ENCODE peak calls at places on chromosome 17, in four cellular contexts. L, X, D and O are unnamed samples.

GRCh38 chr17:27530791-27531391 is 74.6 kb downstream of the KSR1 start:
- DNase-seq in L (peak), X (no peak), D (no peak), O (no peak)

GRCh38 chr17:78528541-78528940 is 48.7 kb downstream of the DNAH17 start:
- DNase-seq in L (no peak), X (peak), D (no peak), O (no peak)

GRCh38 chr17:17511293-17511741 is 15.1 kb upstream of the RASD1 start:
- DNase-seq in L (no peak), X (no peak), D (no peak), O (no peak)

GRCh38 chr17:18950944-18951905 is 740 bp upstream of the SLC5A10 start:
- DNase-seq in L (no peak), X (no peak), D (peak), O (no peak)

GRCh38 chr17:27986805-27987684 is 55.4 kb upstream of the NLK start:
- DNase-seq in L (no peak), X (no peak), D (no peak), O (no peak)

GRCh38 chr17:8222380-8222629 is 11.9 kb upstream of the AURKB start:
- DNase-seq in L (no peak), X (peak), D (no peak), O (no peak)

GRCh38 chr17:78151514-78152008 is 5.4 kb downstream of the C17orf99 start:
- DNase-seq in L (no peak), X (no peak), D (no peak), O (no peak)

GRCh38 chr17:73197141-73197540 is 4.3 kb downstream of the COG1 start:
- DNase-seq in L (no peak), X (no peak), D (no peak), O (no peak)

GRCh38 chr17:62852195-62852594 is 44.1 kb upstream of the MARCHF10 start:
- DNase-seq in L (no peak), X (no peak), D (no peak), O (no peak)

GRCh38 chr17:59423137-59423703 is 91.8 kb downstream of the YPEL2 start:
- DNase-seq in L (peak), X (no peak), D (no peak), O (no peak)

GRCh38 chr17:29005936-29006438 is at the start of gene SEZ6:
- DNase-seq in L (peak), X (peak), D (peak), O (peak)

GRCh38 chr17:3802461-3803307 is 1.7 kb upstream of the ITGAE start:
- DNase-seq in L (peak), X (no peak), D (no peak), O (peak)

GRCh38 chr17:33442320-33442719 is 149.2 kb upstream of the ASIC2 start:
- DNase-seq in L (no peak), X (no peak), D (no peak), O (no peak)

GRCh38 chr17:8151641-8152111 is 528 bp downstream of the PER1 start:
- DNase-seq in L (peak), X (peak), D (peak), O (peak)

GRCh38 chr17:69335018-69335417 is 8.1 kb upstream of the ABCA5 start:
- DNase-seq in L (no peak), X (no peak), D (no peak), O (no peak)

GRCh38 chr17:16995930-16996329 is 24.0 kb upstream of the TNFRSF13B start:
- DNase-seq in L (no peak), X (no peak), D (no peak), O (peak)

GRCh38 chr17:74977802-74978201 is 5.2 kb upstream of the HID1 start:
- DNase-seq in L (no peak), X (no peak), D (no peak), O (no peak)

GRCh38 chr17:35914354-35914753 is 16.2 kb downstream of the RDM1 start:
- DNase-seq in L (no peak), X (no peak), D (no peak), O (no peak)

GRCh38 chr17:41666336-41666680 is 22.4 kb upstream of the EIF1 start:
- DNase-seq in L (peak), X (peak), D (no peak), O (no peak)

GRCh38 chr17:37480427-37480826 is 9.3 kb upstream of the DUSP14 start:
- DNase-seq in L (no peak), X (no peak), D (no peak), O (no peak)

GRCh38 chr17:1030684-1031557 is 34.0 kb downstream of the TIMM22 start:
- DNase-seq in L (peak), X (peak), D (no peak), O (no peak)

GRCh38 chr17:3884188-3884587 is 8.7 kb downstream of the CAMKK1 start:
- DNase-seq in L (no peak), X (no peak), D (no peak), O (no peak)

GRCh38 chr17:17928422-17929386 is 43.5 kb downstream of the TOM1L2 start:
- DNase-seq in L (no peak), X (no peak), D (no peak), O (no peak)

GRCh38 chr17:30534298-30534697 is 57.1 kb downstream of the GOSR1 start:
- DNase-seq in L (no peak), X (no peak), D (no peak), O (no peak)

GRCh38 chr17:49589556-49589885 is 13.8 kb downstream of the NXPH3 start:
- DNase-seq in L (no peak), X (no peak), D (no peak), O (peak)

GRCh38 chr17:60170835-60171752 is 21.3 kb downstream of the CA4 start:
- DNase-seq in L (no peak), X (no peak), D (peak), O (no peak)

GRCh38 chr17:67830440-67830839 is 5.1 kb downstream of the BPTF start:
- DNase-seq in L (no peak), X (peak), D (no peak), O (no peak)

GRCh38 chr17:77136420-77136767 is 4.4 kb upstream of the SEC14L1 start:
- DNase-seq in L (no peak), X (no peak), D (no peak), O (no peak)

GRCh38 chr17:19274893-19275292 is 37.7 kb downstream of the EPN2 start:
- DNase-seq in L (no peak), X (no peak), D (no peak), O (no peak)

GRCh38 chr17:43125967-43126910 is 1.1 kb upstream of the BRCA1 start:
- DNase-seq in L (no peak), X (peak), D (no peak), O (no peak)

GRCh38 chr17:68441064-68441770 is 16.1 kb downstream of the WIPI1 start:
- DNase-seq in L (no peak), X (no peak), D (no peak), O (no peak)

GRCh38 chr17:8391711-8392110 is 5.9 kb downstream of the RNF222 start:
- DNase-seq in L (no peak), X (no peak), D (no peak), O (peak)

GRCh38 chr17:28878981-28879380 is 18.6 kb downstream of the FLOT2 start:
- DNase-seq in L (no peak), X (peak), D (peak), O (no peak)

GRCh38 chr17:39264119-39264518 is 38.4 kb upstream of the STAC2 start:
- DNase-seq in L (peak), X (no peak), D (no peak), O (no peak)

GRCh38 chr17:77394540-77395295 is 253.9 kb downstream of the SEC14L1 start:
- DNase-seq in L (no peak), X (peak), D (peak), O (peak)

GRCh38 chr17:43530303-43531081 is 15.6 kb downstream of the ETV4 start:
- DNase-seq in L (peak), X (peak), D (peak), O (peak)

GRCh38 chr17:62630365-62631085 is 3.1 kb downstream of the MRC2 start:
- DNase-seq in L (no peak), X (no peak), D (no peak), O (no peak)

GRCh38 chr17:45320931-45321461 is 4.2 kb upstream of the MAP3K14 start:
- DNase-seq in L (peak), X (no peak), D (no peak), O (no peak)

GRCh38 chr17:6426356-6427101 is 8.4 kb downstream of the AIPL1 start:
- DNase-seq in L (no peak), X (no peak), D (no peak), O (no peak)

GRCh38 chr17:6427284-6427781 is 7.6 kb downstream of the AIPL1 start:
- DNase-seq in L (no peak), X (no peak), D (no peak), O (no peak)

GRCh38 chr17:6428207-6428965 is 6.5 kb downstream of the AIPL1 start:
- DNase-seq in L (no peak), X (no peak), D (no peak), O (no peak)

GRCh38 chr17:6430769-6431168 is 4.2 kb downstream of the AIPL1 start:
- DNase-seq in L (no peak), X (no peak), D (no peak), O (no peak)

GRCh38 chr17:6429266-6429665 is 5.7 kb downstream of the AIPL1 start:
- DNase-seq in L (no peak), X (peak), D (no peak), O (no peak)
- H3K4me3 ChIP-seq in L (no peak), X (no peak), D (no peak), O (no peak)

DNA sequence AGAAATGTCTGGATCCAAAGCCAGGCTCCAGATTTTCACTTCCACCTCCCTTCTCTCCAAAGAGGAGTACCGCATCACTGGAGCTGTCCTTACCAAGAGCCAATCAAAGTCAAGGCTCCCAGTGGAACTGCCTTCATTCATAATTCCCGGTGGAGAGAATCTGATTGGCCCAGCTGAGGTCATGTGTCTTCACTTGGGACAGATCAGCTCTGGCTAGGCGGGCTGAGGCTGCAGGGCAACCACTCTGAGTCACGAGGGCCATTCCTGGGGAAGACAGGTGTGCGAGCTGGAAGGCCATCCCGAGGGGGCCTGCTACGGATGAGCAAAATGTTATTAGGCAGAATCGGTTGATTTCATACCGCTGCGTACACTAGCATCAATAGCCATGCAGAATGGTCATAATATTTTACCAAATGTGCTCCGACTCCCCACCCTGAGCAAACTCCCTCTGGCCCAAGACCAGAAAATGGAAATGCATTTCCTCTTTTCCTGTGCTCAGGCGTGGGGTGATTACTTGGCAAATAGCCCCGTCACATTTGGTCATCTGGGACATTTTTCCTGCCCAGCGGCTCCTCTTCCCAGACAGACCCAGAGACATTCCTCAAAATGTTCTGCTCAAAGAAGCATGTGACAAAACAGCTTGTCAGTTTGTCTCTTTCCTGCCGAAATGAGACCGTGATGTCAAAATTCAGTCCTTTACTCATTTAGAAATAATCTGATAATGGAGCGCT is 111.1 kb downstream of the AIPL1 start:
- DNase-seq in L (no peak), X (no peak), D (no peak), O (no peak)
- TF ChIP-seq CTCF in L (no peak), X (no peak), D (no peak), O (no peak)

GRCh38 chr17:40547785-40548478 is 17.3 kb downstream of the CCR7 start:
- DNase-seq in L (peak), X (no peak), D (peak), O (no peak)
- H3K4me3 ChIP-seq in L (no peak), X (no peak), D (no peak), O (no peak)

DNA sequence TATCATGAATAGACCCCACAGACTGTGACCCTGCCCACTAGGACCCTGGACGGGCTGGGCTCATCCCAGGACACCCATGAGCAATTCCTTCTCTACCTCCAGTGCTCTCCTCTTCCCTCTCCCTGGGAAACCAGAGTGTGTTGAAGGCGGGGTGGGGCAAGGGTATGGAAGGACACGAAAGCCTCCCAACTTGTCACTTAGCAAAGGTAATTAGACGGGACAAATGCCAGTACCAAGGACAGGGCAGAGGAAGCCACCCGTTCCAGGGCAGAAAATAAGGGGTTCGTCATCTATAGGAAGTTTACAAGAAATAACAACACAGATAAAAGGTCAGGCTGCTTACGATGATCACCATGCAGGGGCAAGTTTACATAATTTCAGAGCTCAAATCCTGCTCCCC is 4.9 kb upstream of the EPX start:
- DNase-seq in L (no peak), X (no peak), D (no peak), O (no peak)
- TF ChIP-seq CTCF in L (no peak), X (no peak), D (no peak), O (no peak)